ENCODE peak calls at places on chromosome 14, in six cellular contexts. One of them, this sample, is unnamed.

GRCh38 chr14:104315625-104316024 is 177.2 kb downstream of the KIF26A start:
- DNase-seq in HCT116: no peak
- DNase-seq in hepatocyte: no peak
- DNase-seq in neural progenitor cell: no peak
- DNase-seq in astrocyte: no peak
- DNase-seq in K562: no peak
- DNase-seq in this sample: no peak

GRCh38 chr14:34699873-34700621 is 14.3 kb downstream of the CFL2 start:
- DNase-seq in HCT116: peak; percentile 72
- DNase-seq in hepatocyte: peak; percentile 58
- DNase-seq in neural progenitor cell: no peak
- DNase-seq in astrocyte: peak; percentile 92
- DNase-seq in K562: no peak
- DNase-seq in this sample: peak; percentile 79

GRCh38 chr14:62162998-62163589 is 400.9 kb downstream of the SNAPC1 start:
- DNase-seq in HCT116: peak; percentile 23
- DNase-seq in hepatocyte: peak; percentile 64
- DNase-seq in neural progenitor cell: peak; percentile 72
- DNase-seq in astrocyte: peak; percentile 27
- DNase-seq in K562: peak; percentile 6
- DNase-seq in this sample: peak; percentile 19

GRCh38 chr14:64708148-64709004 is 4.2 kb downstream of the PLEKHG3 start:
- DNase-seq in HCT116: no peak
- DNase-seq in hepatocyte: peak; percentile 87
- DNase-seq in neural progenitor cell: peak; percentile 59
- DNase-seq in astrocyte: peak; percentile 64
- DNase-seq in K562: no peak
- DNase-seq in this sample: peak; percentile 89

GRCh38 chr14:51684760-51685159 is 33.0 kb downstream of the FRMD6 start:
- DNase-seq in HCT116: no peak
- DNase-seq in hepatocyte: no peak
- DNase-seq in neural progenitor cell: no peak
- DNase-seq in astrocyte: no peak
- DNase-seq in K562: no peak
- DNase-seq in this sample: no peak

GRCh38 chr14:68673464-68673863 is 119.4 kb downstream of the ZFP36L1 start:
- DNase-seq in HCT116: no peak
- DNase-seq in hepatocyte: no peak
- DNase-seq in neural progenitor cell: no peak
- DNase-seq in astrocyte: no peak
- DNase-seq in K562: no peak
- DNase-seq in this sample: no peak

GRCh38 chr14:69501362-69501964 is 16.9 kb downstream of the PLEKHD1 start:
- DNase-seq in HCT116: no peak
- DNase-seq in hepatocyte: peak; percentile 50
- DNase-seq in neural progenitor cell: no peak
- DNase-seq in astrocyte: no peak
- DNase-seq in K562: no peak
- DNase-seq in this sample: no peak

GRCh38 chr14:58871972-58872530 is 234.3 kb downstream of the DACT1 start:
- DNase-seq in HCT116: no peak
- DNase-seq in hepatocyte: no peak
- DNase-seq in neural progenitor cell: no peak
- DNase-seq in astrocyte: peak; percentile 23
- DNase-seq in K562: no peak
- DNase-seq in this sample: no peak

GRCh38 chr14:52013984-52014600 is 24.7 kb downstream of the RTRAF start:
- DNase-seq in HCT116: no peak
- DNase-seq in hepatocyte: no peak
- DNase-seq in neural progenitor cell: peak; percentile 33
- DNase-seq in astrocyte: no peak
- DNase-seq in K562: peak; percentile 21
- DNase-seq in this sample: no peak

GRCh38 chr14:49364752-49365117 is 221.4 kb downstream of the RPS29 start:
- DNase-seq in HCT116: no peak
- DNase-seq in hepatocyte: no peak
- DNase-seq in neural progenitor cell: no peak
- DNase-seq in astrocyte: no peak
- DNase-seq in K562: no peak
- DNase-seq in this sample: no peak

GRCh38 chr14:57761800-57762199 is 104.1 kb downstream of the SLC35F4 start:
- DNase-seq in HCT116: no peak
- DNase-seq in hepatocyte: no peak
- DNase-seq in neural progenitor cell: peak; percentile 15
- DNase-seq in astrocyte: no peak
- DNase-seq in K562: no peak
- DNase-seq in this sample: no peak

GRCh38 chr14:20631821-20632389 is 9.6 kb downstream of the OR6S1 start:
- DNase-seq in HCT116: no peak
- DNase-seq in hepatocyte: peak; percentile 83
- DNase-seq in neural progenitor cell: peak; percentile 71
- DNase-seq in astrocyte: peak; percentile 20
- DNase-seq in K562: peak; percentile 29
- DNase-seq in this sample: peak; percentile 64

GRCh38 chr14:81147140-81147897 is 73.4 kb downstream of the GTF2A1 start:
- DNase-seq in HCT116: no peak
- DNase-seq in hepatocyte: no peak
- DNase-seq in neural progenitor cell: no peak
- DNase-seq in astrocyte: no peak
- DNase-seq in K562: no peak
- DNase-seq in this sample: no peak

DNA sequence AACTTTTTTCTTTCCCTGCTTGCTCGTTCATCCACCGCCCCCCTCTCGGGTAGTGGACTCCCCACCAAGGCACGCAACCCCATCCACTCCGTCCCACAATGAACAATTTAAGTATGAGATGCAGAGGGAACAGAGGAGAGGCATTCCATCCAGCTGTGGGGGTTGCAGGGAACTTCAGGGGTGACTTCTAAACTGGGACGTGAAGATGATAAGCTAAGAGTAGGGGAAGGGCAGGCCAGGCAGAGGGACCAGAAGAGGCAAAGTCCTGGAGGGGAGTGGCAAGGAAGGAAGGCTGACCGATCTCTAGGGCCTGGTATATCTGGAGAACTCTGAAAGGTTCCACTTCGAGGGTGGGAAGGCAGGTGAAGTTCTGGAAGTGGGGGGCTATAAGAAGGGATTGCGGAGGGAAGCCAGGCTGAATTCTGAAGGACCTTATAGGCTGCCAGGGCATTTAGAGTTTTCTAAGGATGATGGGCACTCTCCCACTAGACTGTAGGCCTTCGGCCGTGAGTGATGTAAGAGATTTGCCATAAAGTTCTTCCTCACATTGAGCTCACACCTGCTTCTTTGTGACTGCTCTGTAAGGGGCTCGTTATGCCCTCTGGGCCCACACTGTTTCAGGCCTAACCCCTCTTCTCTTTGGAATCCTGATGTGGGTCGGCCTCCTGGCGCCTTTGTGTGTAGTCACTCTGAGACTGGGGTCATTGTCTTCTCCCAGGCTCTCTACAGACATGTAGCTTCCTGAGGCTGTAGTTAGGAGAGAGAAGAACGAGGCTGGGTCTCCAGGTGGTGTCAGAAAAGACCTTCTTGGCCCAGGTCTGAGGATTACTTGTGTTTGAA is 12.1 kb downstream of the NFATC4 start:
- DNase-seq in HCT116: no peak
- DNase-seq in hepatocyte: no peak
- DNase-seq in neural progenitor cell: peak; percentile 48
- DNase-seq in astrocyte: no peak
- DNase-seq in K562: no peak
- DNase-seq in this sample: no peak
- TF ChIP-seq EZH2 in HCT116: no peak
- TF ChIP-seq EZH2 in hepatocyte: no peak
- TF ChIP-seq EZH2 in neural progenitor cell: no peak
- TF ChIP-seq EZH2 in astrocyte: no peak
- TF ChIP-seq EZH2 in K562: no peak
- TF ChIP-seq EZH2 in this sample: no peak

DNA sequence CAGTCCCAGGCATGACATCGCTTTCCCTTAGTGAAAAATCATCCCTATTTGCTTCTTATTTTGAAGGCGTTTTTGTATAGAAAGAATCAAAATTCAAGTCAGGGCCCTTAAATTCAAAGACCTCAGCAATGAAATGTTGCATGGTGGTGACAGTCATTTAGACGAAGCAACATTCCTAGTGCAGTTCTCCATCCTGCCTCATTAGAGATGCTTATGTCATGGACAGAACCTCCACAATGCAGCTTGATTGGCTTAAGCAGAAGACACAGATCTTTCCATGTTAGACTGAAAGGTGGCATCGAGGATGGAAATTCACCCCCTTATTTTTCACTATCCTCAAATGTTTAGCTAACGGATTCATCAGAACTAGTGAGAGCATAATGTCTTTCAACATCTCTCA is 12.5 kb upstream of the NRDE2 start:
- DNase-seq in HCT116: no peak
- DNase-seq in hepatocyte: no peak
- DNase-seq in neural progenitor cell: no peak
- DNase-seq in astrocyte: no peak
- DNase-seq in K562: no peak
- DNase-seq in this sample: no peak
- H2AFZ ChIP-seq in HCT116: no peak overlapping the region
- H2AFZ ChIP-seq in hepatocyte: no peak overlapping the region
- H2AFZ ChIP-seq in neural progenitor cell: peak overlapping the region; percentile 51
- H2AFZ ChIP-seq in astrocyte: no peak overlapping the region
- H2AFZ ChIP-seq in K562: no peak overlapping the region
- H2AFZ ChIP-seq in this sample: no peak overlapping the region

GRCh38 chr14:102594514-102595175 is 2.2 kb downstream of the RCOR1 start:
- DNase-seq in HCT116: peak; percentile 63
- DNase-seq in hepatocyte: peak; percentile 80
- DNase-seq in neural progenitor cell: peak; percentile 65
- DNase-seq in astrocyte: peak; percentile 38
- DNase-seq in K562: peak; percentile 36
- DNase-seq in this sample: peak; percentile 61

GRCh38 chr14:102593841-102594170 is 1.4 kb downstream of the RCOR1 start:
- DNase-seq in HCT116: no peak
- DNase-seq in hepatocyte: no peak
- DNase-seq in neural progenitor cell: no peak
- DNase-seq in astrocyte: no peak
- DNase-seq in K562: no peak
- DNase-seq in this sample: no peak

GRCh38 chr14:102591372-102591943 is 991 bp upstream of the RCOR1 start:
- DNase-seq in HCT116: no peak
- DNase-seq in hepatocyte: peak; percentile 56
- DNase-seq in neural progenitor cell: peak; percentile 70
- DNase-seq in astrocyte: no peak
- DNase-seq in K562: no peak
- DNase-seq in this sample: no peak

GRCh38 chr14:102591944-102592772 is at the start of gene RCOR1:
- DNase-seq in HCT116: peak; percentile 93
- DNase-seq in hepatocyte: peak; percentile 99
- DNase-seq in neural progenitor cell: peak; percentile 99
- DNase-seq in astrocyte: peak; percentile 98
- DNase-seq in K562: peak; percentile 91
- DNase-seq in this sample: peak; percentile 96

GRCh38 chr14:102592969-102593840 is 756 bp downstream of the RCOR1 start:
- DNase-seq in HCT116: no peak
- DNase-seq in hepatocyte: peak; percentile 67
- DNase-seq in neural progenitor cell: peak; percentile 73
- DNase-seq in astrocyte: no peak
- DNase-seq in K562: peak; percentile 53
- DNase-seq in this sample: peak; percentile 35
- TF ChIP-seq CTCF in HCT116: no peak
- TF ChIP-seq CTCF in hepatocyte: peak; percentile 28
- TF ChIP-seq CTCF in neural progenitor cell: peak; percentile 26
- TF ChIP-seq CTCF in astrocyte: no peak
- TF ChIP-seq CTCF in K562: peak; percentile 34
- TF ChIP-seq CTCF in this sample: peak; percentile 4

DNA sequence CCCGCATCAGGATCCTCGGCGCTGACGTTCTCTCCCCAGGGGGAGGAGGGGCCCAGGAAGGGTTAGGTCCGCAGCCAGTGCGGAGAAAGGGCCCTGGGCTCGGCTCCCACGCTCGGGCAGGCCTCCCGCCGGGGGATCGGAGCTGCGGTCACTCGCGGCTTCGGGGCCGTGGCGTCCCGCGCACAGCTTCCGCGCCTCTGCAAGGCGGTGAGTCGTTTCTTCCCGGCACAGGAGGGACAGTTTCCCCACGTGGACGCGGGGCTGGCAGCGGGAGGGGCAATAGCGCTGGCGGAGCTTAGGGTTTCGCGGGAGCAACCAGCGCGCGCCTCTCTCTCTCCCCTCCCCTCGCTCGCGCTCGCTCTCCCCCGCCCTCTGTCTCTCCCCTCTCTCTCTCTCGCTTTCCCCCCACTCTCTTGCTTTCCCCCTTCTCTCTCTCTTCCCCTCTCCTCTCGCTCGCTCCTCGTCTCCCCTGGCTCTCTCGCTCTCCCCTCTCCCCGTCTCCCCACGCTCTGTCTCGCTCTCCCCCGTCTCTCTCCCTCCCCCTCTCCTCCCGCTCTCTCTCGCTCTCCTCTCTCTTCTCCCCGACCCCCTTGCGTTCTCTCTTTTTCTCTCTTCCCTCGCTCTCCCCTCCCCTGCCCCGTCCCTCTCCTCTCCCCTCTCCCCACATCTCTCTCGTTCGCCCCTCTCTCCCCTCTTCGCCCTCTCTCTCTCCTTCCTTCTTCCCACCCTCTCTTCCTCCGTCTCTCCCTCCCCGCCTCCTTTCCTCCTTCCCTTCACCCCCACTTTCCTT is 12.8 kb upstream of the MAP3K9 start:
- DNase-seq in HCT116: no peak
- DNase-seq in hepatocyte: peak; percentile 77
- DNase-seq in neural progenitor cell: peak; percentile 84
- DNase-seq in astrocyte: peak; percentile 54
- DNase-seq in K562: peak; percentile 27
- DNase-seq in this sample: peak; percentile 62
- TF ChIP-seq EZH2 in HCT116: no peak
- TF ChIP-seq EZH2 in hepatocyte: no peak
- TF ChIP-seq EZH2 in neural progenitor cell: peak; percentile 17
- TF ChIP-seq EZH2 in astrocyte: no peak
- TF ChIP-seq EZH2 in K562: no peak
- TF ChIP-seq EZH2 in this sample: no peak

DNA sequence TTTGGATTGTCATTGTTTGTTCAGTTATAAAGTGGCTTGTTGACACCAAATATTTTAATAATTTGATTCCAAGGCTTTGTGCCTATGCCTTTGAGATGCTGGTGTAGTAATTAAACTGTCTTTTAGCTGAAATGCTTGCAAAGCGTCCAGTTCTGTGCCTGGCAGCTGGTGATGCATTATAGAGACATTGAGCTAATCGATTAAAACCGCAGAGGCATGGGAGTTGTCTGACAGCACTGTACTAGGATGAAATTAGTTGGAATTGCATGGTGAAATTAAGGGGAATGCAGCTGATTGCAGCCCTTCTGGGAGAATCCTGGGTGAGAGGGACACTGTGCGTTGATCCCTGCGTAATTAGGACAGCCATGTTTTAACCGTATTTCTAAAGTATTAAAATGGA is 343.5 kb downstream of the NPAS3 start:
- DNase-seq in HCT116: no peak
- DNase-seq in hepatocyte: no peak
- DNase-seq in neural progenitor cell: no peak
- DNase-seq in astrocyte: peak; percentile 25
- DNase-seq in K562: no peak
- DNase-seq in this sample: no peak
- H2AFZ ChIP-seq in HCT116: no peak overlapping the region
- H2AFZ ChIP-seq in hepatocyte: no peak overlapping the region
- H2AFZ ChIP-seq in neural progenitor cell: no peak overlapping the region
- H2AFZ ChIP-seq in astrocyte: no peak overlapping the region
- H2AFZ ChIP-seq in K562: no peak overlapping the region
- H2AFZ ChIP-seq in this sample: no peak overlapping the region

GRCh38 chr14:39467889-39468524 is 35.8 kb upstream of the FBXO33 start:
- DNase-seq in HCT116: peak; percentile 55
- DNase-seq in hepatocyte: peak; percentile 51
- DNase-seq in neural progenitor cell: peak; percentile 71
- DNase-seq in astrocyte: peak; percentile 22
- DNase-seq in K562: no peak
- DNase-seq in this sample: peak; percentile 26
- TF ChIP-seq CTCF in HCT116: peak; percentile 70
- TF ChIP-seq CTCF in hepatocyte: peak; percentile 39
- TF ChIP-seq CTCF in neural progenitor cell: peak; percentile 70
- TF ChIP-seq CTCF in astrocyte: peak; percentile 41
- TF ChIP-seq CTCF in K562: peak; percentile 38
- TF ChIP-seq CTCF in this sample: peak; percentile 13

This sample was measured in mammary epithelial cell.